ENCODE peak calls at places on chromosomes 6 and 20, in nine cellular contexts. W is AG08396; A is COR-L47; T is GM04504; F is mammary epithelial cell; B is omental fat pad; K is activated effector memory CD4-positive, alpha-beta T cell treated with Interleukin-2 at 50 U/mL for 16 hours; P is LHCN-M2; G is effector CD8-positive, alpha-beta T cell. N is an unnamed sample.

GRCh38 chr6:145814035-145814500 is 527 bp downstream of the FBXO30 start:
- DNase-seq in W (peak), A (no peak), T (peak), F (peak), B (no peak), K (peak), P (peak), G (no peak), N (no peak)

GRCh38 chr6:132491303-132491702 is 21.6 kb downstream of the STX7 start:
- DNase-seq in W (peak), A (no peak), T (no peak), F (no peak), B (peak), K (no peak), P (peak), G (no peak), N (no peak)

GRCh38 chr6:34070315-34071110 is 75.4 kb downstream of the GRM4 start:
- DNase-seq in W (no peak), A (no peak), T (no peak), F (no peak), B (no peak), K (no peak), P (no peak), G (no peak), N (no peak)

GRCh38 chr20:46179811-46180326 is 61.8 kb downstream of the CD40 start:
- DNase-seq in W (no peak), A (no peak), T (no peak), F (no peak), B (no peak), K (no peak), P (no peak), G (no peak), N (no peak)

GRCh38 chr6:163423696-163424095 is 9.2 kb downstream of the QKI start:
- DNase-seq in W (no peak), A (no peak), T (no peak), F (no peak), B (no peak), K (no peak), P (no peak), G (no peak), N (no peak)

GRCh38 chr6:145112711-145113148 is 622.6 kb downstream of the EPM2A start:
- DNase-seq in W (no peak), A (no peak), T (no peak), F (peak), B (no peak), K (no peak), P (no peak), G (no peak), N (no peak)

GRCh38 chr6:131129657-131130545 is 5.4 kb upstream of the AKAP7 start:
- DNase-seq in W (no peak), A (no peak), T (no peak), F (peak), B (no peak), K (no peak), P (no peak), G (no peak), N (no peak)

GRCh38 chr6:69825904-69826303 is 29.1 kb upstream of the LMBRD1 start:
- DNase-seq in W (no peak), A (no peak), T (peak), F (no peak), B (no peak), K (no peak), P (peak), G (no peak), N (no peak)

GRCh38 chr20:22525821-22526220 is 58.6 kb downstream of the FOXA2 start:
- DNase-seq in W (no peak), A (no peak), T (no peak), F (no peak), B (no peak), K (no peak), P (no peak), G (no peak), N (no peak)

N was measured in ovary.